ENCODE peak calls at places on chromosomes 11 and 22, in five cellular contexts. I, J, M, N and H are unnamed samples.

GRCh38 chr11:7545611-7546010 is 31.8 kb downstream of the PPFIBP2 start:
- DNase-seq in N (no peak), I (no peak), M (no peak), J (no peak), H (no peak)

GRCh38 chr11:72989727-72990126 is 152.4 kb downstream of the FCHSD2 start:
- DNase-seq in J (no peak), I (no peak), N (no peak), M (no peak), H (no peak)

GRCh38 chr11:84887055-84887629 is 740.0 kb downstream of the DLG2 start:
- DNase-seq in N (no peak), M (no peak), J (no peak), I (no peak), H (no peak)

GRCh38 chr11:2380807-2381350 is 3.8 kb downstream of the CD81 start:
- DNase-seq in N (peak; percentile 90), M (no peak), I (peak; percentile 70), J (peak; percentile 87), H (peak; percentile 85)

GRCh38 chr11:131914299-131914902 is 544.0 kb downstream of the NTM start:
- DNase-seq in J (no peak), I (no peak), M (no peak), N (no peak), H (no peak)

GRCh38 chr11:23711981-23712380 is 784.9 kb upstream of the LUZP2 start:
- DNase-seq in M (no peak), J (no peak), N (no peak), I (no peak), H (no peak)

GRCh38 chr11:102914238-102915043 is 39.7 kb upstream of the MMP12 start:
- DNase-seq in J (no peak), I (peak; percentile 13), N (no peak), M (peak; percentile 4), H (no peak)

GRCh38 chr22:26461188-26461810 is 22.3 kb downstream of the HPS4 start:
- DNase-seq in I (peak; percentile 64), J (no peak), M (peak; percentile 24), N (no peak), H (no peak)

GRCh38 chr22:19386248-19386647 is 45.3 kb downstream of the HIRA start:
- DNase-seq in N (no peak), I (no peak), M (no peak), J (no peak), H (no peak)

GRCh38 chr22:44371741-44372525 is 59.2 kb upstream of the SHISAL1 start:
- DNase-seq in M (no peak), N (peak; percentile 41), J (no peak), I (no peak), H (no peak)

GRCh38 chr11:11993814-11994213 is 14.6 kb downstream of the DKK3 start:
- DNase-seq in N (no peak), J (peak; percentile 71), I (no peak), M (no peak), H (no peak)

GRCh38 chr11:27444801-27445215 is 27.8 kb downstream of the LGR4 start:
- DNase-seq in J (no peak), N (no peak), I (no peak), M (peak; percentile 28), H (no peak)

GRCh38 chr11:9906043-9906791 is 242.3 kb downstream of the SWAP70 start:
- DNase-seq in I (no peak), N (no peak), M (peak; percentile 56), J (no peak), H (no peak)

DNA sequence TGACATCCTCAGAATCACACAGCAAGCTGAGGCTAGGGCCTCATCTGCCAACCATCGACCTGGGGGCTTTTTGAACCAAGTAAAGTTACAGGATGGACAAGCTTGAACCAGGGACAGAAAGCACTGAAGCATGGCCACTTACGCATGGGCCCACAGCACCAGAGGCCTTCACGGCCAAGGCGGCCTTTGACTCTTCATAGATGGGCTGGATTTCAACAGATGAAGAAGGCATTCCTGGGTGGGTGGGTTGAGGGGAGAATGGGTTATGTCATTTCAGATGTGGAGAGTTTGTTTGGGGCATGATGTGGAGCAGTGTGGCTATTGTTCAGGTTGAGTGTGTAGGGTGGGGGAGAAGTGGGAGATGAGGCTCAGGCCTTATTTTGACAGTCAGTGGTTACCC is 60.2 kb downstream of the LRRC32 start:
- DNase-seq in M (no peak), J (no peak), N (peak; percentile 22), I (no peak), H (no peak)
- H3K27me3 ChIP-seq in M (peaks cover 11% of the 10 kb centered on the region), J (no peaks in the 10 kb centered on the region), N (no peaks in the 10 kb centered on the region), I (no peaks in the 10 kb centered on the region), H (no peaks in the 10 kb centered on the region)

GRCh38 chr11:68302256-68303054 is 9.9 kb upstream of the LRP5 start:
- DNase-seq in M (peak; percentile 71), N (peak; percentile 49), I (peak; percentile 84), J (no peak), H (no peak)
- H3K27ac ChIP-seq in M (peak overlapping the region; percentile 64), N (no peak overlapping the region), I (peak overlapping the region; percentile 69), J (no peak overlapping the region), H (no peak overlapping the region)

DNA sequence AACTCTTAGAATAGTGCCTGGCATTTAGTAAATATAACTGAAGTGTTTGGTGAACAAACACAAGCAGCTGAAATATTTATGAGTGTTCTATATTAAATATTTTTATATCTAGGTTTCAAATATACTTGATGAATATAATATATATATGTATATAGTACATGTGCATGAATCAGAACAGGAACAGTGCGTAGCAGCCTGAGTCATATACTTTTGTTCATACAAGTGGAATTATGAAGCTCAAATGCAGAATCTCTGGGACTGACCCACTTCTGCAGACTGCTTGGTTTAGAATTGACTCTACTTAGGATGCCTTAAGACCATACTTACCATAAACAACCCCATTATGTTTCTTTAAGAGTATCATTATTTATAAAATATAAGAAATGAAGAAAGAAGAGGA is 997.8 kb upstream of the RAG2 start:
- DNase-seq in I (no peak), N (no peak), M (no peak), J (no peak), H (no peak)
- TF ChIP-seq POLR2AphosphoS5 in I (no peak), N (no peak), M (no peak), J (no peak), H (no peak)

GRCh38 chr22:50015451-50016307 is 3.1 kb upstream of the IL17REL start:
- DNase-seq in J (peak; percentile 70), M (no peak), N (peak; percentile 63), I (peak; percentile 5), H (peak; percentile 66)
- H3K27me3 ChIP-seq in J (peaks cover 80% of the 10 kb centered on the region), M (peaks cover 66% of the 10 kb centered on the region), N (peaks cover 25% of the 10 kb centered on the region), I (peaks cover 85% of the 10 kb centered on the region), H (peaks cover 34% of the 10 kb centered on the region)

GRCh38 chr11:67640021-67640757 is 626 bp upstream of the TBX10 start:
- DNase-seq in M (peak; percentile 55), N (peak; percentile 87), I (peak; percentile 78), J (peak; percentile 81), H (peak; percentile 83)
- H3K27ac ChIP-seq in M (no peak overlapping the region), N (no peak overlapping the region), I (no peak overlapping the region), J (no peak overlapping the region), H (no peak overlapping the region)

DNA sequence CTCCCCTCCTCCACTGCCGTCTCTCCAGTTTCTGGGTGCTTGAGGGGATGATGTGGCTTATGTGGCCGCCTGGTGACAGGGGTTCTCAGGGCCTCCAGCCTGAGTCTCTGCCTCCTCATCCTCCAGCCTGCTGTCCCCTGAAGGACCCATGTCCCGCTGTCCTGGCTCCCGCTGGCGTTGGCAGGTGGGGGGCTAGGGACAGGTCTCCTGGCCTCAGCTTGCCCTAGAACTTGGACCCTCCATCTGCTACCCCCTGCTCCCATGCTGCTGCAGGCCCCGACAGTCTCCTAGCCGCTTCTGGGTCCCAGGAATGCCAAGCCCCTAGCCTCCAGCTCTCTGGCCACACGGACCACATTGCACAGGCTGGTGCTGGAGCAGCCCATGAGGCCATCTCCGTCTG is 13.9 kb upstream of the CELSR1 start:
- DNase-seq in N (peak; percentile 51), I (no peak), M (no peak), J (no peak), H (no peak)
- TF ChIP-seq POLR2AphosphoS5 in N (no peak), I (no peak), M (no peak), J (no peak), H (no peak)

GRCh38 chr11:35419713-35420333 is 465 bp upstream of the SLC1A2 start:
- DNase-seq in M (no peak), I (no peak), J (no peak), N (no peak), H (no peak)

GRCh38 chr11:35418282-35418846 is 994 bp downstream of the SLC1A2 start:
- DNase-seq in N (no peak), I (no peak), M (no peak), J (no peak), H (peak; percentile 85)

GRCh38 chr11:35415488-35415887 is 3.9 kb downstream of the SLC1A2 start:
- DNase-seq in M (no peak), I (no peak), N (no peak), J (no peak), H (no peak)

GRCh38 chr11:35420371-35420770 is 1.0 kb upstream of the SLC1A2 start:
- DNase-seq in I (no peak), N (no peak), J (no peak), M (no peak), H (no peak)

GRCh38 chr11:35418847-35419712 is at the start of gene SLC1A2:
- DNase-seq in M (no peak), J (no peak), I (no peak), N (no peak), H (no peak)
- H3K27me3 ChIP-seq in M (peaks cover 67% of the 10 kb centered on the region), J (peaks cover 48% of the 10 kb centered on the region), I (peaks cover 100% of the 10 kb centered on the region), N (peaks cover 35% of the 10 kb centered on the region), H (peaks cover 4% of the 10 kb centered on the region)

GRCh38 chr11:77698896-77699295 is 61.3 kb upstream of the CLNS1A start:
- DNase-seq in J (no peak), I (no peak), M (no peak), N (no peak), H (no peak)
- H3K27ac ChIP-seq in J (no peak overlapping the region), I (no peak overlapping the region), M (no peak overlapping the region), N (no peak overlapping the region), H (no peak overlapping the region)

GRCh38 chr22:23763579-23764331 is 965 bp downstream of the C22orf15 start:
- DNase-seq in J (no peak), M (no peak), I (no peak), N (peak; percentile 92), H (peak; percentile 88)
- TF ChIP-seq POLR2AphosphoS5 in J (no peak), M (no peak), I (no peak), N (peak; percentile 40), H (no peak)

GRCh38 chr11:65576867-65577755 is 1.3 kb downstream of the EHBP1L1 start:
- DNase-seq in I (peak; percentile 81), N (peak; percentile 94), M (peak; percentile 49), J (no peak), H (peak; percentile 91)
- H3K27me3 ChIP-seq in I (no peaks in the 10 kb centered on the region), N (no peaks in the 10 kb centered on the region), M (no peaks in the 10 kb centered on the region), J (no peaks in the 10 kb centered on the region), H (no peaks in the 10 kb centered on the region)